ENCODE peak calls at places on chromosomes 4 and X, in five cellular contexts. A is spleen, F is BJ, L is PC-9, O is ovary. Q is an unnamed sample.

GRCh38 chr4:176664964-176665363 is 127.8 kb downstream of the VEGFC start:
- DNase-seq in A (no peak), F (no peak), L (no peak), O (no peak), Q (no peak)

GRCh38 chr4:109588176-109588575 is 28.1 kb downstream of the MCUB start:
- DNase-seq in A (no peak), F (no peak), L (no peak), O (no peak), Q (no peak)

GRCh38 chr4:66294626-66295025 is 624.3 kb upstream of the EPHA5 start:
- DNase-seq in A (no peak), F (no peak), L (no peak), O (no peak), Q (no peak)

GRCh38 chrX:9847071-9847470 is 60.8 kb downstream of the SHROOM2 start:
- DNase-seq in A (no peak), F (peak; percentile 37), L (peak; percentile 12), O (no peak), Q (no peak)

GRCh38 chr4:169397762-169398161 is 127.0 kb upstream of the SH3RF1 start:
- DNase-seq in A (no peak), F (no peak), L (no peak), O (no peak), Q (no peak)

GRCh38 chr4:173532725-173533511 is 2.9 kb upstream of the HAND2 start:
- DNase-seq in A (no peak), F (no peak), L (no peak), O (no peak), Q (no peak)

GRCh38 chr4:128519163-128519810 is 231.7 kb upstream of the PGRMC2 start:
- DNase-seq in A (no peak), F (no peak), L (no peak), O (peak; percentile 52), Q (no peak)

GRCh38 chr4:131091896-131092295 is 1995.9 kb downstream of the C4orf33 start:
- DNase-seq in A (no peak), F (no peak), L (no peak), O (no peak), Q (no peak)

GRCh38 chr4:133147922-133148689 is 988 bp upstream of the PCDH10 start:
- DNase-seq in A (peak; percentile 69), F (no peak), L (no peak), O (no peak), Q (no peak)

GRCh38 chr4:8541981-8542715 is 38.0 kb upstream of the GPR78 start:
- DNase-seq in A (peak; percentile 62), F (no peak), L (no peak), O (no peak), Q (no peak)

GRCh38 chrX:47264507-47265173 is 31.8 kb downstream of the USP11 start:
- DNase-seq in A (no peak), F (no peak), L (no peak), O (no peak), Q (no peak)

GRCh38 chr4:183657564-183657963 is 1.4 kb downstream of the RWDD4 start:
- DNase-seq in A (no peak), F (no peak), L (no peak), O (no peak), Q (no peak)

GRCh38 chr4:109248322-109248895 is 54.0 kb downstream of the COL25A1 start:
- DNase-seq in A (no peak), F (no peak), L (no peak), O (no peak), Q (no peak)

GRCh38 chrX:22220941-22221340 is 51.8 kb upstream of the CBLL2 start:
- DNase-seq in A (no peak), F (no peak), L (peak; percentile 32), O (no peak), Q (no peak)

GRCh38 chr4:39286263-39286662 is 79.9 kb downstream of the RFC1 start:
- DNase-seq in A (no peak), F (no peak), L (no peak), O (no peak), Q (no peak)

GRCh38 chr4:174156239-174156826 is 127.1 kb downstream of the FBXO8 start:
- DNase-seq in A (no peak), F (no peak), L (no peak), O (no peak), Q (no peak)

GRCh38 chr4:4985844-4986243 is 33.4 kb downstream of the CYTL1 start:
- DNase-seq in A (no peak), F (no peak), L (no peak), O (no peak), Q (no peak)

GRCh38 chr4:184680698-184681097 is 31.2 kb downstream of the PRIMPOL start:
- DNase-seq in A (no peak), F (no peak), L (no peak), O (no peak), Q (no peak)

GRCh38 chrX:34288782-34289181 is 156.7 kb upstream of the FAM47A start:
- DNase-seq in A (no peak), F (no peak), L (no peak), O (no peak), Q (no peak)

GRCh38 chr4:1251773-1252066 is 2.8 kb upstream of the CTBP1 start:
- DNase-seq in A (peak; percentile 38), F (no peak), L (no peak), O (no peak), Q (no peak)

GRCh38 chr4:139633661-139634060 is 32.0 kb upstream of the MGST2 start:
- DNase-seq in A (no peak), F (no peak), L (no peak), O (peak; percentile 48), Q (no peak)

GRCh38 chr4:104728380-104729122 is 233.9 kb upstream of the CXXC4 start:
- DNase-seq in A (no peak), F (no peak), L (peak; percentile 38), O (no peak), Q (no peak)

GRCh38 chrX:4690516-4690915 is 977.1 kb upstream of the PRKX start:
- DNase-seq in A (no peak), F (no peak), L (no peak), O (no peak), Q (no peak)

GRCh38 chr4:15457401-15458201 is 12.1 kb upstream of the CC2D2A start:
- DNase-seq in A (no peak), F (no peak), L (no peak), O (no peak), Q (no peak)

GRCh38 chr4:118865091-118865708 is 23.5 kb upstream of the SYNPO2 start:
- DNase-seq in A (no peak), F (no peak), L (peak; percentile 23), O (no peak), Q (no peak)

GRCh38 chrX:2676794-2677675 is 14.1 kb upstream of the CD99 start:
- DNase-seq in A (no peak), F (no peak), L (no peak), O (no peak), Q (no peak)

GRCh38 chr4:169615467-169616106 is 3.2 kb upstream of the NEK1 start:
- DNase-seq in A (no peak), F (no peak), L (no peak), O (no peak), Q (no peak)

GRCh38 chr4:7155611-7156071 is 36.7 kb upstream of the SORCS2 start:
- DNase-seq in A (peak; percentile 56), F (no peak), L (peak; percentile 25), O (peak; percentile 62), Q (no peak)

GRCh38 chr4:86448891-86449290 is 89.0 kb upstream of the MAPK10 start:
- DNase-seq in A (no peak), F (no peak), L (no peak), O (no peak), Q (no peak)

GRCh38 chr4:48205092-48205491 is 64.5 kb downstream of the TEC start:
- DNase-seq in A (no peak), F (no peak), L (no peak), O (no peak), Q (no peak)
- H3K36me3 ChIP-seq in A (no peaks in the 10 kb centered on the region), F (no peaks in the 10 kb centered on the region), L (no peaks in the 10 kb centered on the region), O (no peaks in the 10 kb centered on the region), Q (no peaks in the 10 kb centered on the region)

DNA sequence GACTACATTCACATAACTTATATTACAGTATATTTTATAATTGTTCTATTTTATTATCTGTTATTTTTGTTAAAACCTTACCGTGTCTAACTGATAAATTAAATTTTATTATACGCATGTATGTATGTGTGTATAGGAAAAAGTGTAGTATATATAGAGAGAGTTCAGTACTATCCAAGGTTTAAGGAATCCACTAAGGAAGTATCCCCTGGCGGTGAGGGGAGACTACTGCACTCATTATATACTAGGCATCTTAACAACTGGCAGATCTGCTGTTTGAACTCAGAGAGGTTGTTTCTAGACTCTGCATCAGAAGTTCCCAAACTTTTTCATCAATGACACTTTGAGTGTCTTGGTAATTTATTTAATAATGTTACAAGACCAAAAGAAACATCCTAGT is 70.9 kb downstream of the NDST4 start:
- DNase-seq in A (no peak), F (no peak), L (no peak), O (no peak), Q (no peak)
- TF ChIP-seq CTCF in A (no peak), F (peak; percentile 12), L (no peak), O (no peak), Q (no peak)

DNA sequence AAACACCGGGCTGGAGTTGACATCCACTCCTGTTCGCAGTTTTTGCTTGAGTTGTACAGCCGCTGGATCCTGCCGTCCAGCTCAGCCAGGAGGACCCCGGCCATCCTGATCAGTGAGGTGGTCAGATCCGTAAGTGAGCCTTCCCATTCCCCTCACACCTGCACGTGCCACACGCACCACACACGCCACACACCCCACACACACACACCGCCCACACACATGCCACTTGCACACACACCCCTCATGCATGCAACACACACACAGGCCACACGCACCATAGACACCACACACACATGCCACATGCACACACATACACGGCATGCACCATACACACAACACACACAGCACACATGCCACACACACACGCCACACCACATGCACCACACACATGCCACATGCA is 20.1 kb upstream of the MSANTD1 start:
- DNase-seq in A (no peak), F (no peak), L (no peak), O (no peak), Q (no peak)
- H3K36me3 ChIP-seq in A (peaks cover 96% of the 10 kb centered on the region), F (peaks cover 32% of the 10 kb centered on the region), L (no peaks in the 10 kb centered on the region), O (no peaks in the 10 kb centered on the region), Q (peaks cover 63% of the 10 kb centered on the region)

GRCh38 chr4:3765271-3766206 is 646 bp upstream of the ADRA2C start:
- DNase-seq in A (no peak), F (no peak), L (no peak), O (no peak), Q (no peak)
- TF ChIP-seq CTCF in A (no peak), F (no peak), L (no peak), O (no peak), Q (no peak)

GRCh38 chrX:155086961-155087735 is 15.8 kb downstream of the BRCC3 start:
- DNase-seq in A (peak; percentile 69), F (no peak), L (no peak), O (no peak), Q (no peak)

DNA sequence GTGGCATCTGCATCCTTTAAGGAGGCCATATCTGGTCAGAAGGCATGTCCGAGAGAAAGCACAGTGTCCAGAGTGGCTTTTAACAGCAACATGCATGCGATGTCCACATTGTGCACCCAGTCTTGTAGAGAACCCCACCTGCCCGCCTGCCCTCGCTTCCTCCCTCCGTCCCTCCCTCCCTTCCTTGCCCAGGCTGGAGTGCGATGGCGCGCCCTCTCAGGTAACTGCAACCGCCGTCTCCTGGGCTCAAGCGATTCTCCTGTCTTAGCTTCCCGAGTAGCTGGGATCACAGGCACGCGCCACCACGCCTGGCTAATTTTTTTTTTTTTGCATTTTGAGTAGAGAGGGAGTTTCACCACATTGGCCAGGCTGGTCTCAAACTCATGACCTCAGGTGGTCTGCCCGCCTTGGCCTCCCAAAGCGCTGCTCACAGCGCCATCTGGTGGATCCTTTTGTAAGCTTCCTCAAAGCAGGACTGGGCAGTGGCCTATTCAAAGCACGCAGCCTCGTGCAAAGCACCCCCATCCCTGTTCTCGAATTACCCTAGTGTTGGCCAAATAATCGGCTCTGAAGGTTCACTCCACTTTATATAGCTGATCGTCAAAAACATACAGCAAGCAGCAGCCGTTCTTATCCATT is 15.0 kb downstream of the BRCC3 start:
- DNase-seq in A (peak; percentile 71), F (no peak), L (peak; percentile 26), O (peak; percentile 29), Q (no peak)
- H3K36me3 ChIP-seq in A (peaks cover 44% of the 10 kb centered on the region), F (no peaks in the 10 kb centered on the region), L (no peaks in the 10 kb centered on the region), O (no peaks in the 10 kb centered on the region), Q (peaks cover 10% of the 10 kb centered on the region)